ENCODE peak calls at places on chromosomes 11 and 22, in ten cellular contexts. One of them, this sample, is unnamed.

GRCh38 chr22:46931414-46931813 is 169.0 kb downstream of the TBC1D22A start:
- DNase-seq in dorsolateral prefrontal cortex: no peak
- DNase-seq in AG04449: no peak
- DNase-seq in NCI-H510A: no peak
- DNase-seq in caudate nucleus: no peak
- DNase-seq in stimulated activated CD8-positive, alpha-beta memory T cell treated with anti-CD3 and anti-CD28 coated beads, Interleukin-4, amount 100 ng/mL, for 24 hours: no peak
- DNase-seq in psoas muscle: no peak
- DNase-seq in Right ventricle myocardium inferior: no peak
- DNase-seq in left ventricle myocardium inferior: no peak
- DNase-seq in GM03348: no peak
- DNase-seq in this sample: no peak

GRCh38 chr11:58965246-58965985 is 26.1 kb downstream of the GLYATL1 start:
- DNase-seq in dorsolateral prefrontal cortex: no peak
- DNase-seq in AG04449: peak; percentile 12
- DNase-seq in NCI-H510A: no peak
- DNase-seq in caudate nucleus: no peak
- DNase-seq in stimulated activated CD8-positive, alpha-beta memory T cell treated with anti-CD3 and anti-CD28 coated beads, Interleukin-4, amount 100 ng/mL, for 24 hours: no peak
- DNase-seq in psoas muscle: no peak
- DNase-seq in Right ventricle myocardium inferior: no peak
- DNase-seq in left ventricle myocardium inferior: no peak
- DNase-seq in GM03348: peak; percentile 63
- DNase-seq in this sample: peak; percentile 64

GRCh38 chr11:100403817-100404216 is 283.3 kb upstream of the ARHGAP42 start:
- DNase-seq in dorsolateral prefrontal cortex: no peak
- DNase-seq in AG04449: peak; percentile 12
- DNase-seq in NCI-H510A: no peak
- DNase-seq in caudate nucleus: no peak
- DNase-seq in stimulated activated CD8-positive, alpha-beta memory T cell treated with anti-CD3 and anti-CD28 coated beads, Interleukin-4, amount 100 ng/mL, for 24 hours: no peak
- DNase-seq in psoas muscle: no peak
- DNase-seq in Right ventricle myocardium inferior: no peak
- DNase-seq in left ventricle myocardium inferior: no peak
- DNase-seq in GM03348: no peak
- DNase-seq in this sample: no peak

GRCh38 chr11:70595016-70595415 is 196.7 kb downstream of the CTTN start:
- DNase-seq in dorsolateral prefrontal cortex: no peak
- DNase-seq in AG04449: no peak
- DNase-seq in NCI-H510A: no peak
- DNase-seq in caudate nucleus: no peak
- DNase-seq in stimulated activated CD8-positive, alpha-beta memory T cell treated with anti-CD3 and anti-CD28 coated beads, Interleukin-4, amount 100 ng/mL, for 24 hours: no peak
- DNase-seq in psoas muscle: no peak
- DNase-seq in Right ventricle myocardium inferior: no peak
- DNase-seq in left ventricle myocardium inferior: no peak
- DNase-seq in GM03348: no peak
- DNase-seq in this sample: no peak

GRCh38 chr11:122604626-122605025 is 50.9 kb upstream of the UBASH3B start:
- DNase-seq in dorsolateral prefrontal cortex: no peak
- DNase-seq in AG04449: no peak
- DNase-seq in NCI-H510A: no peak
- DNase-seq in caudate nucleus: no peak
- DNase-seq in stimulated activated CD8-positive, alpha-beta memory T cell treated with anti-CD3 and anti-CD28 coated beads, Interleukin-4, amount 100 ng/mL, for 24 hours: no peak
- DNase-seq in psoas muscle: no peak
- DNase-seq in Right ventricle myocardium inferior: no peak
- DNase-seq in left ventricle myocardium inferior: no peak
- DNase-seq in GM03348: no peak
- DNase-seq in this sample: no peak

GRCh38 chr11:2909145-2909914 is 19.9 kb downstream of the PHLDA2 start:
- DNase-seq in dorsolateral prefrontal cortex: no peak
- DNase-seq in AG04449: no peak
- DNase-seq in NCI-H510A: no peak
- DNase-seq in caudate nucleus: no peak
- DNase-seq in stimulated activated CD8-positive, alpha-beta memory T cell treated with anti-CD3 and anti-CD28 coated beads, Interleukin-4, amount 100 ng/mL, for 24 hours: no peak
- DNase-seq in psoas muscle: peak; percentile 52
- DNase-seq in Right ventricle myocardium inferior: no peak
- DNase-seq in left ventricle myocardium inferior: no peak
- DNase-seq in GM03348: no peak
- DNase-seq in this sample: peak; percentile 39

GRCh38 chr11:58059011-58059358 is 28.2 kb downstream of the OR6Q1 start:
- DNase-seq in dorsolateral prefrontal cortex: no peak
- DNase-seq in AG04449: peak; percentile 40
- DNase-seq in NCI-H510A: no peak
- DNase-seq in caudate nucleus: no peak
- DNase-seq in stimulated activated CD8-positive, alpha-beta memory T cell treated with anti-CD3 and anti-CD28 coated beads, Interleukin-4, amount 100 ng/mL, for 24 hours: no peak
- DNase-seq in psoas muscle: no peak
- DNase-seq in Right ventricle myocardium inferior: no peak
- DNase-seq in left ventricle myocardium inferior: no peak
- DNase-seq in GM03348: peak; percentile 63
- DNase-seq in this sample: peak; percentile 73

GRCh38 chr11:87473174-87473573 is 435.4 kb downstream of the TMEM135 start:
- DNase-seq in dorsolateral prefrontal cortex: no peak
- DNase-seq in AG04449: peak; percentile 89
- DNase-seq in NCI-H510A: no peak
- DNase-seq in caudate nucleus: no peak
- DNase-seq in stimulated activated CD8-positive, alpha-beta memory T cell treated with anti-CD3 and anti-CD28 coated beads, Interleukin-4, amount 100 ng/mL, for 24 hours: no peak
- DNase-seq in psoas muscle: no peak
- DNase-seq in Right ventricle myocardium inferior: no peak
- DNase-seq in left ventricle myocardium inferior: peak; percentile 15
- DNase-seq in GM03348: peak; percentile 72
- DNase-seq in this sample: peak; percentile 58

GRCh38 chr22:46569848-46570695 is 32.7 kb upstream of the CELSR1 start:
- DNase-seq in dorsolateral prefrontal cortex: no peak
- DNase-seq in AG04449: no peak
- DNase-seq in NCI-H510A: no peak
- DNase-seq in caudate nucleus: no peak
- DNase-seq in stimulated activated CD8-positive, alpha-beta memory T cell treated with anti-CD3 and anti-CD28 coated beads, Interleukin-4, amount 100 ng/mL, for 24 hours: no peak
- DNase-seq in psoas muscle: no peak
- DNase-seq in Right ventricle myocardium inferior: peak; percentile 27
- DNase-seq in left ventricle myocardium inferior: peak; percentile 8
- DNase-seq in GM03348: no peak
- DNase-seq in this sample: no peak

GRCh38 chr22:45775569-45776312 is 104.1 kb downstream of the ATXN10 start:
- DNase-seq in dorsolateral prefrontal cortex: no peak
- DNase-seq in AG04449: no peak
- DNase-seq in NCI-H510A: no peak
- DNase-seq in caudate nucleus: no peak
- DNase-seq in stimulated activated CD8-positive, alpha-beta memory T cell treated with anti-CD3 and anti-CD28 coated beads, Interleukin-4, amount 100 ng/mL, for 24 hours: no peak
- DNase-seq in psoas muscle: no peak
- DNase-seq in Right ventricle myocardium inferior: no peak
- DNase-seq in left ventricle myocardium inferior: no peak
- DNase-seq in GM03348: no peak
- DNase-seq in this sample: no peak

GRCh38 chr11:65776196-65776595 is 4.6 kb downstream of the AP5B1 start:
- DNase-seq in dorsolateral prefrontal cortex: no peak
- DNase-seq in AG04449: no peak
- DNase-seq in NCI-H510A: no peak
- DNase-seq in caudate nucleus: no peak
- DNase-seq in stimulated activated CD8-positive, alpha-beta memory T cell treated with anti-CD3 and anti-CD28 coated beads, Interleukin-4, amount 100 ng/mL, for 24 hours: no peak
- DNase-seq in psoas muscle: peak; percentile 54
- DNase-seq in Right ventricle myocardium inferior: no peak
- DNase-seq in left ventricle myocardium inferior: no peak
- DNase-seq in GM03348: peak; percentile 2
- DNase-seq in this sample: no peak

GRCh38 chr11:122743949-122744876 is 88.7 kb downstream of the UBASH3B start:
- DNase-seq in dorsolateral prefrontal cortex: no peak
- DNase-seq in AG04449: no peak
- DNase-seq in NCI-H510A: no peak
- DNase-seq in caudate nucleus: no peak
- DNase-seq in stimulated activated CD8-positive, alpha-beta memory T cell treated with anti-CD3 and anti-CD28 coated beads, Interleukin-4, amount 100 ng/mL, for 24 hours: peak; percentile 68
- DNase-seq in psoas muscle: no peak
- DNase-seq in Right ventricle myocardium inferior: no peak
- DNase-seq in left ventricle myocardium inferior: no peak
- DNase-seq in GM03348: no peak
- DNase-seq in this sample: no peak

GRCh38 chr11:75476716-75477613 is 44.0 kb upstream of the KLHL35 start:
- DNase-seq in dorsolateral prefrontal cortex: no peak
- DNase-seq in AG04449: no peak
- DNase-seq in NCI-H510A: peak; percentile 68
- DNase-seq in caudate nucleus: no peak
- DNase-seq in stimulated activated CD8-positive, alpha-beta memory T cell treated with anti-CD3 and anti-CD28 coated beads, Interleukin-4, amount 100 ng/mL, for 24 hours: no peak
- DNase-seq in psoas muscle: peak; percentile 68
- DNase-seq in Right ventricle myocardium inferior: no peak
- DNase-seq in left ventricle myocardium inferior: peak; percentile 54
- DNase-seq in GM03348: no peak
- DNase-seq in this sample: no peak

GRCh38 chr22:26648761-26649363 is 8.5 kb upstream of the MIAT start:
- DNase-seq in dorsolateral prefrontal cortex: no peak
- DNase-seq in AG04449: no peak
- DNase-seq in NCI-H510A: no peak
- DNase-seq in caudate nucleus: no peak
- DNase-seq in stimulated activated CD8-positive, alpha-beta memory T cell treated with anti-CD3 and anti-CD28 coated beads, Interleukin-4, amount 100 ng/mL, for 24 hours: no peak
- DNase-seq in psoas muscle: no peak
- DNase-seq in Right ventricle myocardium inferior: no peak
- DNase-seq in left ventricle myocardium inferior: no peak
- DNase-seq in GM03348: no peak
- DNase-seq in this sample: no peak

GRCh38 chr22:23245045-23245798 is 64.9 kb downstream of the BCR start:
- DNase-seq in dorsolateral prefrontal cortex: no peak
- DNase-seq in AG04449: no peak
- DNase-seq in NCI-H510A: no peak
- DNase-seq in caudate nucleus: no peak
- DNase-seq in stimulated activated CD8-positive, alpha-beta memory T cell treated with anti-CD3 and anti-CD28 coated beads, Interleukin-4, amount 100 ng/mL, for 24 hours: no peak
- DNase-seq in psoas muscle: no peak
- DNase-seq in Right ventricle myocardium inferior: no peak
- DNase-seq in left ventricle myocardium inferior: no peak
- DNase-seq in GM03348: no peak
- DNase-seq in this sample: no peak

GRCh38 chr11:34266090-34266912 is 91.5 kb downstream of the ABTB2 start:
- DNase-seq in dorsolateral prefrontal cortex: peak; percentile 56
- DNase-seq in AG04449: peak; percentile 67
- DNase-seq in NCI-H510A: no peak
- DNase-seq in caudate nucleus: peak; percentile 66
- DNase-seq in stimulated activated CD8-positive, alpha-beta memory T cell treated with anti-CD3 and anti-CD28 coated beads, Interleukin-4, amount 100 ng/mL, for 24 hours: no peak
- DNase-seq in psoas muscle: peak; percentile 38
- DNase-seq in Right ventricle myocardium inferior: no peak
- DNase-seq in left ventricle myocardium inferior: peak; percentile 42
- DNase-seq in GM03348: peak; percentile 78
- DNase-seq in this sample: peak; percentile 75

GRCh38 chr11:79419120-79419519 is 21.7 kb downstream of the TENM4 start:
- DNase-seq in dorsolateral prefrontal cortex: no peak
- DNase-seq in AG04449: no peak
- DNase-seq in NCI-H510A: no peak
- DNase-seq in caudate nucleus: no peak
- DNase-seq in stimulated activated CD8-positive, alpha-beta memory T cell treated with anti-CD3 and anti-CD28 coated beads, Interleukin-4, amount 100 ng/mL, for 24 hours: no peak
- DNase-seq in psoas muscle: no peak
- DNase-seq in Right ventricle myocardium inferior: no peak
- DNase-seq in left ventricle myocardium inferior: no peak
- DNase-seq in GM03348: peak; percentile 39
- DNase-seq in this sample: peak; percentile 73

This sample was measured in AG20443.